ENCODE peak calls at places on chromosomes 5 and 9, in seven cellular contexts. Y is ovary; M is GM12865; W is CD8-positive, alpha-beta T cell; V is IMR-90; A is BE2C; Q is adrenal gland. R is an unnamed sample.
A peak's percentile ranks its signal among the peaks of the same experiment; 100 is the strongest.

GRCh38 chr5:29402270-29402669 is 1791.2 kb upstream of the CDH6 start:
- DNase-seq in Y (no peak), M (no peak), W (no peak), Q (no peak), V (no peak), A (no peak), R (no peak)

GRCh38 chr9:71985070-71985956 is 73.9 kb downstream of the C9orf85 start:
- DNase-seq in W (no peak), Y (no peak), Q (no peak), A (no peak), V (peak; percentile 15), M (no peak), R (peak; percentile 40)

GRCh38 chr9:12230708-12231107 is 462.5 kb upstream of the TYRP1 start:
- DNase-seq in Q (no peak), M (no peak), W (no peak), A (no peak), Y (no peak), V (no peak), R (no peak)

GRCh38 chr5:134141346-134142050 is 27.0 kb downstream of the TCF7 start:
- DNase-seq in Y (no peak), A (no peak), W (peak; percentile 17), M (peak; percentile 43), V (no peak), Q (peak; percentile 15), R (no peak)

GRCh38 chr5:6194906-6195612 is 183.3 kb downstream of the MED10 start:
- DNase-seq in Q (no peak), A (no peak), M (no peak), V (no peak), Y (no peak), W (no peak), R (no peak)

GRCh38 chr5:151592855-151593408 is 1.8 kb upstream of the FAT2 start:
- DNase-seq in V (no peak), Y (no peak), W (no peak), Q (no peak), A (peak; percentile 67), M (no peak), R (no peak)

GRCh38 chr5:147093138-147093537 is 141.7 kb upstream of the STK32A start:
- DNase-seq in Y (no peak), V (peak; percentile 1), A (no peak), Q (no peak), M (no peak), W (no peak), R (peak; percentile 36)

GRCh38 chr9:133162802-133163558 is 734 bp downstream of the GBGT1 start:
- DNase-seq in Y (no peak), M (no peak), A (no peak), V (no peak), W (no peak), Q (peak; percentile 44), R (no peak)

GRCh38 chr5:35876454-35876853 is 19.8 kb downstream of the IL7R start:
- DNase-seq in M (peak; percentile 66), V (peak; percentile 32), Q (no peak), A (no peak), Y (no peak), W (no peak), R (no peak)

GRCh38 chr5:19547640-19548039 is 440.4 kb downstream of the CDH18 start:
- DNase-seq in A (no peak), W (no peak), V (peak; percentile 1), Q (no peak), Y (no peak), M (no peak), R (no peak)

GRCh38 chr5:157651623-157652376 is 438 bp downstream of the SOX30 start:
- DNase-seq in M (peak; percentile 86), Q (peak; percentile 46), Y (peak; percentile 48), V (no peak), A (no peak), W (peak; percentile 75), R (peak; percentile 42)

GRCh38 chr9:13778486-13779110 is 499.1 kb upstream of the MPDZ start:
- DNase-seq in W (no peak), Q (no peak), Y (no peak), V (peak; percentile 4), M (no peak), A (no peak), R (no peak)

GRCh38 chr5:14901462-14902051 is 30.0 kb upstream of the ANKH start:
- DNase-seq in W (no peak), Q (peak; percentile 21), M (no peak), A (no peak), Y (no peak), V (peak; percentile 83), R (peak; percentile 96)

GRCh38 chr9:18327106-18327505 is 146.8 kb upstream of the ADAMTSL1 start:
- DNase-seq in V (no peak), Y (no peak), W (no peak), Q (no peak), A (no peak), M (no peak), R (no peak)

GRCh38 chr5:112411903-112412302 is 7.2 kb downstream of the EPB41L4A start:
- DNase-seq in V (no peak), Y (no peak), M (no peak), A (no peak), Q (no peak), W (no peak), R (no peak)

GRCh38 chr9:20835364-20836286 is 151.6 kb downstream of the FOCAD start:
- DNase-seq in Q (peak; percentile 71), Y (no peak), V (peak; percentile 59), A (no peak), W (no peak), M (no peak), R (peak; percentile 52)

GRCh38 chr9:134403682-134404301 is 77.5 kb downstream of the RXRA start:
- DNase-seq in W (peak; percentile 49), V (peak; percentile 87), Y (peak; percentile 80), A (no peak), M (peak; percentile 66), Q (peak; percentile 89), R (peak; percentile 72)

GRCh38 chr9:127885508-127886281 is 8.2 kb upstream of the AK1 start:
- DNase-seq in A (no peak), Q (no peak), M (no peak), V (no peak), Y (no peak), W (no peak), R (no peak)

GRCh38 chr9:90964101-90965020 is 162.7 kb downstream of the SYK start:
- DNase-seq in Q (no peak), V (no peak), A (peak; percentile 88), M (peak; percentile 70), Y (peak; percentile 20), W (no peak), R (peak; percentile 33)

GRCh38 chr9:21965401-21965951 is 28.7 kb downstream of the CDKN2A start:
- DNase-seq in V (peak; percentile 77), Q (peak; percentile 61), M (peak; percentile 42), W (peak; percentile 29), A (peak; percentile 69), Y (no peak), R (peak; percentile 74)

GRCh38 chr9:94169978-94170377 is 85.7 kb downstream of the PTPDC1 start:
- DNase-seq in Q (no peak), A (no peak), W (no peak), V (no peak), Y (no peak), M (no peak), R (no peak)

GRCh38 chr9:94175669-94176068 is 83.4 kb upstream of the ZNF169 start:
- DNase-seq in W (no peak), A (no peak), V (peak; percentile 26), Y (no peak), M (no peak), Q (no peak), R (peak; percentile 84)

GRCh38 chr9:94174164-94174563 is 84.9 kb upstream of the ZNF169 start:
- DNase-seq in Y (no peak), A (no peak), W (no peak), Q (no peak), V (no peak), M (no peak), R (no peak)

GRCh38 chr9:94176582-94176981 is 82.5 kb upstream of the ZNF169 start:
- DNase-seq in V (no peak), W (no peak), M (no peak), A (no peak), Q (no peak), Y (no peak), R (no peak)

DNA sequence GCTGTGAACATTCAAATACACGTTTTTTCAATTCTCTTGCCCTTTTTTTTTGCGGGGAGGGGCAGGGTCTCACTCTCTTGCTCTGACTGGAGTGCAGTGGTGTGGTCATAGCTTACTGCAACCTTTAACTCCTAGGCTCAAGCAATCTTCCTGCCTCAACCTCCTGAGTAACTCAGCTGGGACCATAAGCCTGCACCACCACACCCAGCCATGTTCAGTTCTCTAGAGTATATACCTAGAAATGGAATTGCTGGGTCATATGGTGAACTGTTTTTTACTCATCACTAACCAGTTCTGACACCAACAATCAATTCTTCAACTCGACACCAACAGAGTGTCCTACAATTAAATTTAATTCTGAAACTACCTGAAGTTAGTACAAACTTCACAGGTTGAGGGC is 85.5 kb upstream of the ZNF169 start:
- DNase-seq in V (no peak), M (peak; percentile 62), A (no peak), Y (no peak), Q (no peak), W (no peak), R (no peak)
- H3K4me3 ChIP-seq in V (no peak overlapping the region), M (no peak overlapping the region), A (no peak overlapping the region), Y (no peak overlapping the region), Q (no peak overlapping the region), W (no peak overlapping the region), R (no peak overlapping the region)

DNA sequence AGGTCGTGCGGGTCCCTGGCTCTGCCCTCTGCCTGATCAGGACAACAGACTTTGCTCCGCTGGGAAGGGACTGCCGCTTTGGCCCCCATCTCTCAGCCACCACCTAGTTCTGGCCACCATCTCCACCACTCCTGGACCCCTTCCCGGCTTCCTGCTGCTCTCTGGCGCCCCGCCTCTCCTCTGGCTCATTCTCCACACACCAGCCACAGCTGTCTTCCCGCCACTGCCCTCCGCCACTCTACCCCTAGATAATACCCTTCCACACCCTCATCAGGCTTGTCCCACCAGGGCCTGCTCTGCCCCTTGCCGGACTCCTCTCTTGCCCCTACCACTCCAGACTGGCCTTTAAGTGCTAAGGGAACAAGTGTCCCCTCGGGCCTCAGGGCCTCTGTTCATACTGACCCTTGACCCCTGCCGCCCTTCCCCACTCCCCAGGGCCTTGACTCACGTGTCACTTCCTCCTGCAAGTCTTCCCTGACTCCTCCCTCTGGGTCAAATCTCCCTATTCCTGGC is 3.0 kb upstream of the CDX1 start:
- DNase-seq in Y (peak; percentile 80), Q (no peak), M (no peak), V (no peak), W (no peak), A (no peak), R (no peak)
- TF ChIP-seq CTCF in Y (no peak), Q (no peak), M (no peak), V (peak; percentile 18), W (no peak), A (no peak), R (peak; percentile 28)

GRCh38 chr5:141683596-141684161 is 1.6 kb upstream of the ARAP3 start:
- DNase-seq in M (no peak), Y (no peak), A (no peak), Q (no peak), V (no peak), W (no peak), R (no peak)
- H3K4me3 ChIP-seq in M (no peak overlapping the region), Y (no peak overlapping the region), A (no peak overlapping the region), Q (no peak overlapping the region), V (no peak overlapping the region), W (no peak overlapping the region), R (no peak overlapping the region)

DNA sequence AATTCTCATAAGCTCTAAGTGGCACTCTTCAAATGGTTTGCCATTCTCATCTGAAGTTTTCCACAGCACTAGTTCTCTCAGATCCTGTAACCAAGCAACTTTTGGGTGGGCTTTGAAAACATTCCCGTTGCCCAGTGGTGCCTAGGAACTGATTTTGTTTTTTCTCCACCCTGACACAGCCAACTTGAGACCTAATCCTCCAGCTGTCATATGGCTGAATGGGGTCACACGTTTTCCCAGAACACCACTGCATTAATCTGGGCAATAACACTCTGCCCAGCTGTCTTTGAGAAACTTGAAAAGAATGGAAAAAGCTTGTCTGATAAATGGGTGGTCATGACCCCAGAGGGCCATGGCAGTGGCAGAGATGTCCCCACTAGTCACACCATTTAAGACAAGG is 222.9 kb upstream of the RASEF start:
- DNase-seq in M (no peak), Y (no peak), W (no peak), V (no peak), Q (no peak), A (no peak), R (no peak)
- TF ChIP-seq CTCF in M (no peak), Y (no peak), W (no peak), V (no peak), Q (no peak), A (no peak), R (no peak)